ENCODE peak calls at places on chromosomes 2 and 18, in ten cellular contexts. R, V, S, Z, T, J, K, B, W and N are unnamed samples.

GRCh38 chr2:1847846-1848598 is 103.7 kb upstream of the PXDN start:
- DNase-seq in R (no peak), V (no peak), S (no peak), Z (no peak), T (no peak), J (no peak), K (no peak), B (no peak), W (no peak), N (no peak)

GRCh38 chr18:12744103-12744502 is 41.3 kb downstream of the PSMG2 start:
- DNase-seq in R (peak; percentile 52), V (no peak), S (no peak), Z (no peak), T (no peak), J (peak; percentile 64), K (no peak), B (no peak), W (peak; percentile 17), N (no peak)

GRCh38 chr2:37418956-37419355 is 74.5 kb downstream of the QPCT start:
- DNase-seq in R (no peak), V (no peak), S (no peak), Z (no peak), T (no peak), J (no peak), K (no peak), B (no peak), W (no peak), N (no peak)

GRCh38 chr2:224820283-224820991 is 104.3 kb upstream of the CCDC195 start:
- DNase-seq in R (no peak), V (no peak), S (no peak), Z (no peak), T (no peak), J (no peak), K (no peak), B (no peak), W (no peak), N (no peak)

GRCh38 chr2:191150121-191150450 is 708 bp downstream of the STAT4 start:
- DNase-seq in R (no peak), V (no peak), S (no peak), Z (no peak), T (no peak), J (no peak), K (no peak), B (no peak), W (no peak), N (no peak)

GRCh38 chr18:51345848-51346391 is 148.4 kb upstream of the MEX3C start:
- DNase-seq in R (no peak), V (no peak), S (no peak), Z (no peak), T (no peak), J (no peak), K (no peak), B (no peak), W (no peak), N (no peak)

GRCh38 chr2:149330127-149331022 is at the start of gene LYPD6:
- DNase-seq in R (peak; percentile 53), V (no peak), S (peak; percentile 57), Z (peak; percentile 84), T (peak; percentile 55), J (peak; percentile 23), K (peak; percentile 64), B (peak; percentile 38), W (peak; percentile 78), N (peak; percentile 70)

GRCh38 chr2:142127248-142127647 is 3.6 kb downstream of the LRP1B start:
- DNase-seq in R (no peak), V (no peak), S (no peak), Z (no peak), T (no peak), J (no peak), K (no peak), B (no peak), W (no peak), N (no peak)

GRCh38 chr2:28377984-28378678 is 14.5 kb upstream of the FOSL2 start:
- DNase-seq in R (no peak), V (no peak), S (no peak), Z (peak; percentile 94), T (no peak), J (no peak), K (no peak), B (no peak), W (peak; percentile 35), N (no peak)

GRCh38 chr2:239400000-239400831 is 604 bp downstream of the HDAC4 start:
- DNase-seq in R (peak; percentile 7), V (no peak), S (no peak), Z (no peak), T (no peak), J (peak; percentile 32), K (peak; percentile 26), B (no peak), W (no peak), N (peak; percentile 54)

GRCh38 chr2:236587861-236588495 is 18.4 kb downstream of the ACKR3 start:
- DNase-seq in R (no peak), V (no peak), S (no peak), Z (no peak), T (no peak), J (no peak), K (no peak), B (no peak), W (no peak), N (no peak)

GRCh38 chr2:71595549-71595948 is 142.2 kb downstream of the DYSF start:
- DNase-seq in R (no peak), V (no peak), S (no peak), Z (no peak), T (no peak), J (no peak), K (no peak), B (no peak), W (no peak), N (no peak)

GRCh38 chr2:135258193-135258592 is 206.1 kb downstream of the RAB3GAP1 start:
- DNase-seq in R (no peak), V (no peak), S (no peak), Z (no peak), T (no peak), J (no peak), K (no peak), B (no peak), W (no peak), N (no peak)

DNA sequence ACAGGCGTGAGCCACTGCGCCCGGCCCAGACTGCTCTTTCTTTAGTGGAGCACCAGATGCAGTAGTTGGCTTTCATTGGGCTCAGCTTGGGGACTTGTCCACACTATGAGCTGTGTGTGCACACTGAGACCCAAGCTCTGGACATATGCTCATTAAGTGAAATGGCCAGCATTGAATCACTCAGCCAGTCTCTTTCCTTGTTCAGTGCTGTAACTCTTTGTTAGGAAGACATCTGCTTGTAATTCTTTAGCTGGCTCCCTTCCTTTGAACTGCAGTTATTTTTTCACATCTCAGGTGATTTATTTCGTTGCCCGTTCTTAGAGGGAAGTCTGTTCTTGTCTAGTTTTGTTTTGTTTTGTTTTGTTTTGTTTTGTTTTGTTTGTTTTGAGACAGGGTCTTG is 70.5 kb downstream of the CAB39 start:
- DNase-seq in R (no peak), V (no peak), S (no peak), Z (no peak), T (no peak), J (no peak), K (no peak), B (no peak), W (no peak), N (no peak)
- H3K4me1 ChIP-seq in R (peaks cover 1% of the 10 kb centered on the region), V (no peaks in the 10 kb centered on the region), S (peaks cover 6% of the 10 kb centered on the region), Z (no peaks in the 10 kb centered on the region), T (peaks cover 3% of the 10 kb centered on the region), J (peaks cover 12% of the 10 kb centered on the region), K (no peaks in the 10 kb centered on the region), B (peaks cover 6% of the 10 kb centered on the region), W (peaks cover 4% of the 10 kb centered on the region), N (peaks cover 17% of the 10 kb centered on the region)

DNA sequence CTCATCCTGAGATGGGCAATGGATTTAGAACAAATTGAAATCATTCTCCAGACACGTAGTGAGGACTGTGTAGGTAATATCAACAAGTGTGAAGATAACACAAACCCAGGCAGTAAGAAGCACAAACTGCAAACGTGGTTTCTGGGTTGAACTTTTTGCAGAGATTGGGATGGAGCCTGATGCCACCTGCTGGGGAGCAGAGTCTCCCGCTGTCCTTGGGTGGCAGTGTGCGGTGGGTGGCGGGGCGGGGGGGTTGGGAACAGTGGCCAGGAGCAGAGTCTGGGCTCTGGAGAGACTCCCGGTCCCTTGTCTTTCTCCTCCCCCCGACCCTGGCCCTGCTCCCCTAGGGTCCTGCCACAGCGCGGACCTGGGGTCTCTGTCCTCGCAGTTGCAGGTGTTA is 19.5 kb downstream of the TRAF3IP1 start:
- DNase-seq in R (peak; percentile 29), V (no peak), S (no peak), Z (no peak), T (no peak), J (peak; percentile 28), K (no peak), B (no peak), W (no peak), N (no peak)
- TF ChIP-seq CTCF in R (peak; percentile 46), V (no peak), S (no peak), Z (peak; percentile 14), T (no peak), J (peak; percentile 56), K (no peak), B (no peak), W (peak; percentile 15), N (peak; percentile 35)

DNA sequence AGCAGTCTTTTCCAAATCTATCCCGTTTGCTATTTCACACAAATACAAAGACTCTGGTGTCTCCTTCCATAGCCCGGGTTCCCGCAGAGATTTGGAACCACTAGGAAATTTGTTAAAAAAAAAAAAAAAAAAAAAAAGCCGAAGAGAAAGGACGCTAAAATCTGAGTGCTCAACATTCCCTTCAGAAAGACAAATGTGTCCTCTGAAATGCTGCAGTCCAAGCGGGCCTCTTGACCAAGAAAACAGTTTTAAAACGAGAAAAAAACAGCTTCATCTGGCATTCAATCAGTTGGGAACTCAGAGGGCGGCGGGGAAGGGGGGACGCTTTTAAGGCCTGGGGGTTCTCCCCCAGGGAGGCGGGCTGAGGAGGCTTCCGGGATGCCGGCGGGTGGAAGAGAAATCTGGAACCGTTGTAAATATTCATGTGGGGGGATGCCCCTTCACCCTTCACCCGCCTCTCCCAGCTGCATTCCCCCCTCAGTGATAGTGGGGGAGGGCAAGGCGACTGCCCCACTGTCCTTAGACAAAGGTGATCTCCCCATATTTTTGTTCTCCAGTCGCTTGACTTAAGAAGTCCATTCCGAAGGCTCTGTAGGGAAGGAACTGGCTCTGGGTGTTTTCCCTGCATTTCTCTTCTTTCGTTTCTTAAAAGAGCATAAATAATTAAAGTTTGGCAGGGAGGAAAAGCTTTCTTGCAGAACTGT is 3.3 kb upstream of the HOXD11 start:
- DNase-seq in R (no peak), V (no peak), S (peak; percentile 3), Z (no peak), T (no peak), J (no peak), K (no peak), B (no peak), W (no peak), N (no peak)
- TF ChIP-seq POLR2A in R (no peak), V (no peak), S (no peak), Z (no peak), T (no peak), J (no peak), K (no peak), B (no peak), W (no peak), N (no peak)

GRCh38 chr2:98474979-98475632 is 30.4 kb downstream of the INPP4A start:
- DNase-seq in R (no peak), V (no peak), S (no peak), Z (no peak), T (no peak), J (no peak), K (no peak), B (no peak), W (no peak), N (no peak)
- H3K4me1 ChIP-seq in R (peaks cover 23% of the 10 kb centered on the region), V (peaks cover 4% of the 10 kb centered on the region), S (peaks cover 34% of the 10 kb centered on the region), Z (peaks cover 43% of the 10 kb centered on the region), T (peaks cover 16% of the 10 kb centered on the region), J (peaks cover 17% of the 10 kb centered on the region), K (no peaks in the 10 kb centered on the region), B (peaks cover 13% of the 10 kb centered on the region), W (peaks cover 18% of the 10 kb centered on the region), N (no peaks in the 10 kb centered on the region)

GRCh38 chr2:120109186-120110061 is 96.5 kb downstream of the EPB41L5 start:
- DNase-seq in R (peak; percentile 33), V (no peak), S (no peak), Z (no peak), T (no peak), J (peak; percentile 55), K (no peak), B (no peak), W (no peak), N (no peak)
- TF ChIP-seq CTCF in R (peak; percentile 81), V (no peak), S (peak; percentile 50), Z (no peak), T (no peak), J (peak; percentile 73), K (no peak), B (peak; percentile 30), W (peak; percentile 65), N (peak; percentile 44)